ENCODE peak calls at places on chromosomes 12 and 14, in seven cellular contexts. One of them, this sample, is unnamed.

GRCh38 chr12:15171015-15171646 is 50.1 kb downstream of the RERG start:
- DNase-seq in DND-41: no peak
- DNase-seq in lower lobe of right lung: no peak
- DNase-seq in breast epithelium: no peak
- DNase-seq in A549: peak; percentile 13
- DNase-seq in suprapubic skin: no peak
- DNase-seq in IMR-90: no peak
- DNase-seq in this sample: no peak

GRCh38 chr14:61510736-61511557 is 184.4 kb upstream of the HIF1A start:
- DNase-seq in DND-41: no peak
- DNase-seq in lower lobe of right lung: no peak
- DNase-seq in breast epithelium: no peak
- DNase-seq in A549: no peak
- DNase-seq in suprapubic skin: peak; percentile 61
- DNase-seq in IMR-90: no peak
- DNase-seq in this sample: no peak

GRCh38 chr14:43165651-43166050 is 1341.4 kb downstream of the FSCB start:
- DNase-seq in DND-41: no peak
- DNase-seq in lower lobe of right lung: no peak
- DNase-seq in breast epithelium: no peak
- DNase-seq in A549: peak; percentile 32
- DNase-seq in suprapubic skin: no peak
- DNase-seq in IMR-90: no peak
- DNase-seq in this sample: no peak

GRCh38 chr14:79513446-79513845 is 697.9 kb downstream of the DIO2 start:
- DNase-seq in DND-41: no peak
- DNase-seq in lower lobe of right lung: no peak
- DNase-seq in breast epithelium: no peak
- DNase-seq in A549: no peak
- DNase-seq in suprapubic skin: no peak
- DNase-seq in IMR-90: no peak
- DNase-seq in this sample: no peak

GRCh38 chr12:25058012-25058411 is 109.1 kb upstream of the BCAT1 start:
- DNase-seq in DND-41: no peak
- DNase-seq in lower lobe of right lung: no peak
- DNase-seq in breast epithelium: no peak
- DNase-seq in A549: no peak
- DNase-seq in suprapubic skin: no peak
- DNase-seq in IMR-90: no peak
- DNase-seq in this sample: no peak

GRCh38 chr14:51592836-51593235 is 58.9 kb upstream of the FRMD6 start:
- DNase-seq in DND-41: no peak
- DNase-seq in lower lobe of right lung: no peak
- DNase-seq in breast epithelium: no peak
- DNase-seq in A549: no peak
- DNase-seq in suprapubic skin: no peak
- DNase-seq in IMR-90: no peak
- DNase-seq in this sample: no peak

GRCh38 chr12:124694250-124694649 is 126.8 kb upstream of the NCOR2 start:
- DNase-seq in DND-41: peak; percentile 70
- DNase-seq in lower lobe of right lung: no peak
- DNase-seq in breast epithelium: no peak
- DNase-seq in A549: no peak
- DNase-seq in suprapubic skin: no peak
- DNase-seq in IMR-90: no peak
- DNase-seq in this sample: no peak

GRCh38 chr12:48970702-48971334 is 717 bp downstream of the WNT10B start:
- DNase-seq in DND-41: no peak
- DNase-seq in lower lobe of right lung: no peak
- DNase-seq in breast epithelium: no peak
- DNase-seq in A549: no peak
- DNase-seq in suprapubic skin: no peak
- DNase-seq in IMR-90: no peak
- DNase-seq in this sample: no peak

GRCh38 chr14:77177623-77178185 is 3.9 kb upstream of the TMEM63C start:
- DNase-seq in DND-41: no peak
- DNase-seq in lower lobe of right lung: no peak
- DNase-seq in breast epithelium: no peak
- DNase-seq in A549: peak; percentile 50
- DNase-seq in suprapubic skin: no peak
- DNase-seq in IMR-90: no peak
- DNase-seq in this sample: no peak

GRCh38 chr12:78210894-78211302 is 380.2 kb downstream of the NAV3 start:
- DNase-seq in DND-41: no peak
- DNase-seq in lower lobe of right lung: no peak
- DNase-seq in breast epithelium: no peak
- DNase-seq in A549: peak; percentile 25
- DNase-seq in suprapubic skin: no peak
- DNase-seq in IMR-90: peak; percentile 81
- DNase-seq in this sample: peak; percentile 43

GRCh38 chr12:63079791-63080395 is 71.1 kb downstream of the AVPR1A start:
- DNase-seq in DND-41: no peak
- DNase-seq in lower lobe of right lung: no peak
- DNase-seq in breast epithelium: no peak
- DNase-seq in A549: no peak
- DNase-seq in suprapubic skin: no peak
- DNase-seq in IMR-90: no peak
- DNase-seq in this sample: no peak

GRCh38 chr12:28550757-28551381 is 360.6 kb downstream of the CCDC91 start:
- DNase-seq in DND-41: no peak
- DNase-seq in lower lobe of right lung: no peak
- DNase-seq in breast epithelium: no peak
- DNase-seq in A549: peak; percentile 23
- DNase-seq in suprapubic skin: no peak
- DNase-seq in IMR-90: peak; percentile 86
- DNase-seq in this sample: no peak

GRCh38 chr14:50531595-50532501 is 521 bp downstream of the MAP4K5 start:
- DNase-seq in DND-41: peak; percentile 50
- DNase-seq in lower lobe of right lung: peak; percentile 74
- DNase-seq in breast epithelium: peak; percentile 22
- DNase-seq in A549: peak; percentile 61
- DNase-seq in suprapubic skin: peak; percentile 76
- DNase-seq in IMR-90: peak; percentile 29
- DNase-seq in this sample: no peak

GRCh38 chr12:65308601-65309071 is 30.2 kb downstream of the MSRB3 start:
- DNase-seq in DND-41: no peak
- DNase-seq in lower lobe of right lung: no peak
- DNase-seq in breast epithelium: no peak
- DNase-seq in A549: no peak
- DNase-seq in suprapubic skin: no peak
- DNase-seq in IMR-90: peak; percentile 45
- DNase-seq in this sample: no peak

GRCh38 chr12:120287491-120287890 is 4.2 kb downstream of the RNU4-2 start:
- DNase-seq in DND-41: no peak
- DNase-seq in lower lobe of right lung: no peak
- DNase-seq in breast epithelium: no peak
- DNase-seq in A549: no peak
- DNase-seq in suprapubic skin: no peak
- DNase-seq in IMR-90: no peak
- DNase-seq in this sample: no peak

GRCh38 chr12:42135264-42135814 is 9.3 kb downstream of the GXYLT1 start:
- DNase-seq in DND-41: no peak
- DNase-seq in lower lobe of right lung: no peak
- DNase-seq in breast epithelium: no peak
- DNase-seq in A549: no peak
- DNase-seq in suprapubic skin: no peak
- DNase-seq in IMR-90: peak; percentile 87
- DNase-seq in this sample: no peak

GRCh38 chr14:72942934-72943333 is 16.7 kb downstream of the DCAF4 start:
- DNase-seq in DND-41: no peak
- DNase-seq in lower lobe of right lung: no peak
- DNase-seq in breast epithelium: no peak
- DNase-seq in A549: no peak
- DNase-seq in suprapubic skin: no peak
- DNase-seq in IMR-90: no peak
- DNase-seq in this sample: no peak

GRCh38 chr14:51677276-51677675 is 25.6 kb downstream of the FRMD6 start:
- DNase-seq in DND-41: no peak
- DNase-seq in lower lobe of right lung: no peak
- DNase-seq in breast epithelium: no peak
- DNase-seq in A549: no peak
- DNase-seq in suprapubic skin: no peak
- DNase-seq in IMR-90: peak; percentile 63
- DNase-seq in this sample: no peak

DNA sequence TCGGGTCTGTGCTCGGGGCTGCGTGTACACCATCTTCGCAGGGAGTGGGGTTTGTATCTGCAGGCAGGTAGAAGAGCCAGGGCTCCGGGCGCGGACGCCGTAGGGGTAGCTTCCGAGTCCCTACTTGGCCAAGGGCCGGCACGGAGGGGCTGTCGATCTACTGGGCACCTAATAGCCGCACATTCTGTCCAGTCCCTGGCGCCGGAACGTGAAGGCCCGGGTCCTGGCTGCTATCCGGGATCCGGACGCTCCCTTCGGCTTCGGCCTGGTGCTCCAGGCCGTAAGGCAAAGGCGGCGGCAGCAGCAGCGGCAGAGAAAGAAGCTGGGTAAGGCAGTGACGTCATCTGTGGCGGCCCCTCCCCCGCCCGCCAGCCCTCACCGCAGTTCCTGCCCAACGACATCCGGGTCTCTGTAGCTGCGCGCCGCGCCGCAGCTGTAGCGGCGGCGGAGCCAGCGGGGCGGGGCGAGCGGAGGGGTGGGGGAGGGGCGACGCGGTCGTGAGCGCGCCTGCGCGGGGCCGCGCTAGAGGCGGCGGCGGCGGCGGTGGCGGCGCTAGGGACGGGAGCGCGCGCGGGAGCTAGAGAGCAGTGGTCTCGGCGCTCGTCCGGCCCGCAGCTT is at the start of gene PPM1A:
- DNase-seq in DND-41: peak; percentile 97
- DNase-seq in lower lobe of right lung: peak; percentile 98
- DNase-seq in breast epithelium: peak; percentile 96
- DNase-seq in A549: peak; percentile 95
- DNase-seq in suprapubic skin: peak; percentile 96
- DNase-seq in IMR-90: peak; percentile 95
- DNase-seq in this sample: peak; percentile 80
- H3K27ac ChIP-seq in DND-41: peak within 1 kb of the TSS; percentile 90
- H3K27ac ChIP-seq in lower lobe of right lung: peak within 1 kb of the TSS; percentile 99
- H3K27ac ChIP-seq in breast epithelium: peak within 1 kb of the TSS; percentile 100
- H3K27ac ChIP-seq in A549: peak within 1 kb of the TSS; percentile 99
- H3K27ac ChIP-seq in suprapubic skin: peak within 1 kb of the TSS; percentile 95
- H3K27ac ChIP-seq in IMR-90: peak within 1 kb of the TSS; percentile 98
- H3K27ac ChIP-seq in this sample: peak within 1 kb of the TSS; percentile 89

GRCh38 chr12:95848575-95849388 is 10.0 kb upstream of the SNRPF start:
- DNase-seq in DND-41: peak; percentile 39
- DNase-seq in lower lobe of right lung: no peak
- DNase-seq in breast epithelium: no peak
- DNase-seq in A549: peak; percentile 78
- DNase-seq in suprapubic skin: no peak
- DNase-seq in IMR-90: peak; percentile 48
- DNase-seq in this sample: no peak
- H3K27ac ChIP-seq in DND-41: no peak overlapping the region
- H3K27ac ChIP-seq in lower lobe of right lung: peak overlapping the region; percentile 57
- H3K27ac ChIP-seq in breast epithelium: no peak overlapping the region
- H3K27ac ChIP-seq in A549: peak overlapping the region; percentile 61
- H3K27ac ChIP-seq in suprapubic skin: no peak overlapping the region
- H3K27ac ChIP-seq in IMR-90: no peak overlapping the region
- H3K27ac ChIP-seq in this sample: no peak overlapping the region

GRCh38 chr12:94056419-94057158 is 91.8 kb upstream of the PLXNC1 start:
- DNase-seq in DND-41: no peak
- DNase-seq in lower lobe of right lung: no peak
- DNase-seq in breast epithelium: no peak
- DNase-seq in A549: no peak
- DNase-seq in suprapubic skin: no peak
- DNase-seq in IMR-90: no peak
- DNase-seq in this sample: no peak

GRCh38 chr12:94059394-94060368 is 88.7 kb upstream of the PLXNC1 start:
- DNase-seq in DND-41: no peak
- DNase-seq in lower lobe of right lung: no peak
- DNase-seq in breast epithelium: peak; percentile 51
- DNase-seq in A549: no peak
- DNase-seq in suprapubic skin: no peak
- DNase-seq in IMR-90: no peak
- DNase-seq in this sample: no peak

GRCh38 chr12:94053676-94054075 is 94.7 kb upstream of the PLXNC1 start:
- DNase-seq in DND-41: no peak
- DNase-seq in lower lobe of right lung: no peak
- DNase-seq in breast epithelium: no peak
- DNase-seq in A549: no peak
- DNase-seq in suprapubic skin: no peak
- DNase-seq in IMR-90: no peak
- DNase-seq in this sample: no peak

GRCh38 chr12:94057262-94058151 is 90.9 kb upstream of the PLXNC1 start:
- DNase-seq in DND-41: no peak
- DNase-seq in lower lobe of right lung: no peak
- DNase-seq in breast epithelium: peak; percentile 65
- DNase-seq in A549: no peak
- DNase-seq in suprapubic skin: no peak
- DNase-seq in IMR-90: no peak
- DNase-seq in this sample: no peak

DNA sequence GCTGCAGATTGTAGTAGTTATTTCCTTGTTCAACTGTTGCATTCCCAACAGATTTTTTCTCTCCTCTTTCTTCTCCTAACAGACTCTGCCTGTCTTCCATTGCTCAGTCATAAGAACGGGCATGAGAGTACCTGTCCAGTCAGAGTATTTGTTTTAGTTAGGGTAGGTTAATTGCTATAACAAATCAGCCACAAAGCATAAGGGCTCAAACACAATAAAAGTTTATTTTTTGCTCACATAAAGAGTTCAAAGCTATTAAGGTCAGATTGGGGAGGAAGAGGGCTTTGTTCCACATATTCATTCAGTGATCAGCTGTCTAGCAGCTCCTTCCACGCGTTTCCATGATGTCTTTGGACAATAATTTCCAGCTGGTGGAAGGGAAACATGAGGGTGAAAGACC is 92.8 kb upstream of the PLXNC1 start:
- DNase-seq in DND-41: no peak
- DNase-seq in lower lobe of right lung: no peak
- DNase-seq in breast epithelium: no peak
- DNase-seq in A549: no peak
- DNase-seq in suprapubic skin: no peak
- DNase-seq in IMR-90: no peak
- DNase-seq in this sample: no peak
- H3K27ac ChIP-seq in DND-41: no peak overlapping the region
- H3K27ac ChIP-seq in lower lobe of right lung: no peak overlapping the region
- H3K27ac ChIP-seq in breast epithelium: no peak overlapping the region
- H3K27ac ChIP-seq in A549: no peak overlapping the region
- H3K27ac ChIP-seq in suprapubic skin: no peak overlapping the region
- H3K27ac ChIP-seq in IMR-90: no peak overlapping the region
- H3K27ac ChIP-seq in this sample: no peak overlapping the region

DNA sequence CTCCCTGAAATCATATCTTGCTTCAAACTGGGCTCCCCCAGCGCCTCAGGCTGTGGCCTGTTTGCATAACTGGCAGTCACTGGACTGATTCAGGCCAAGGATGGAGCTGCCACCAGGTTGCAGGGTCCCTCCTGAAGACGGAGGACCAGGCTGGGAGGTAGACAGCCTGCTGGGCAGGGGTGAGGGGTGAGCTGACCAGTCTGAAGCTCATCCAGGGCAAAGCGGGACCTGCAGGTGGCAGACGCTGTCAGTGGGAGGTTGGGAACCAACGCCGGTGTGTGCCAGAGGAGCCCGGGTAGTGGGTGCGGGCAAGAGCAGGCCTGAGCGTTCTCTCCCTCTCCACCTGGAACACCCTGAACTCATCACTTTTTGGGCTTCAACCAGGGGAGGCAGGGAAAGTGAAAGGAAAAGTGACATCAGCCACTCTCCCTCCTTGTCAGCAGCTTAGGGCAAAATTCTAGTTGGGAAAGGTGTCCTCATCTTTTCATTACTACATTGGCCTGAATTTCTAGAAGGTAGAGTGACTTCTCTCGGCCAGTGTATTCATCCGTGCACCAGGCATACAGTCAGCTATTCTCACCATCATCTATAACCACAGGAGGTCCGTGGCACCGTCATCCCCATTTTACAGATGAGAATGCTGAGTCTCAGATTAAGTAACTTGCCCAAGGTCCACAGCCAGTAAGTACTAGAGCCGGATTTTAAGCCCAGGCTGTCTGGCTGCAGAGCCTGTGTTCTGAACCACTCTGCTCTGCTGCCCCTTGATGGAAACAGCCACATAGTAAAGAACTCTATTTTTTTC is 219.0 kb downstream of the SLC41A2 start:
- DNase-seq in DND-41: no peak
- DNase-seq in lower lobe of right lung: no peak
- DNase-seq in breast epithelium: no peak
- DNase-seq in A549: no peak
- DNase-seq in suprapubic skin: no peak
- DNase-seq in IMR-90: no peak
- DNase-seq in this sample: no peak
- H3K27ac ChIP-seq in DND-41: peak overlapping the region; percentile 28
- H3K27ac ChIP-seq in lower lobe of right lung: peak overlapping the region; percentile 24
- H3K27ac ChIP-seq in breast epithelium: no peak overlapping the region
- H3K27ac ChIP-seq in A549: no peak overlapping the region
- H3K27ac ChIP-seq in suprapubic skin: no peak overlapping the region
- H3K27ac ChIP-seq in IMR-90: no peak overlapping the region
- H3K27ac ChIP-seq in this sample: peak overlapping the region; percentile 65